ENCODE peak calls at places on chromosome 3, in six cellular contexts. B, S, A, Y, W and D are unnamed samples.
A peak's percentile ranks its signal among the peaks of the same experiment; 100 is the strongest.

GRCh38 chr3:41190509-41191284 is 8.6 kb upstream of the CTNNB1 start:
- DNase-seq in B (no peak), S (no peak), A (no peak), Y (no peak), W (no peak), D (no peak)

GRCh38 chr3:15207836-15208504 is 1.9 kb downstream of the CAPN7 start:
- DNase-seq in B (no peak), S (no peak), A (no peak), Y (peak; percentile 20), W (no peak), D (no peak)

GRCh38 chr3:117355566-117355965 is 646.0 kb downstream of the TUSC7 start:
- DNase-seq in B (peak; percentile 4), S (no peak), A (no peak), Y (peak; percentile 15), W (no peak), D (peak; percentile 36)

GRCh38 chr3:43998841-43999805 is 242.6 kb upstream of the TOPAZ1 start:
- DNase-seq in B (peak; percentile 10), S (peak; percentile 80), A (peak; percentile 64), Y (peak; percentile 69), W (no peak), D (peak; percentile 63)

GRCh38 chr3:108017587-108017986 is 73.2 kb downstream of the CD47 start:
- DNase-seq in B (no peak), S (peak; percentile 3), A (no peak), Y (no peak), W (no peak), D (no peak)

GRCh38 chr3:102733811-102734574 is 299.2 kb downstream of the ZPLD1 start:
- DNase-seq in B (peak; percentile 80), S (no peak), A (peak; percentile 11), Y (peak; percentile 9), W (no peak), D (peak; percentile 78)

GRCh38 chr3:50604628-50605588 is 6.7 kb downstream of the CISH start:
- DNase-seq in B (no peak), S (no peak), A (no peak), Y (no peak), W (no peak), D (no peak)

GRCh38 chr3:119595639-119596329 is 1.9 kb upstream of the PLA1A start:
- DNase-seq in B (no peak), S (no peak), A (no peak), Y (peak; percentile 33), W (no peak), D (peak; percentile 8)

GRCh38 chr3:197555281-197556261 is at the start of gene BDH1:
- DNase-seq in B (peak; percentile 26), S (no peak), A (no peak), Y (no peak), W (no peak), D (no peak)